ENCODE peak calls at places on chromosomes 3 and 15, in ten cellular contexts. I is heart left ventricle; F is aorta; S is right cardiac atrium; Q is activated CD4-positive, alpha-beta T cell treated with anti-CD3 and anti-CD28 coated beads for 36 hours; L is Right ventricle myocardium superior; C is activated T-cell treated with anti-CD3 and anti-CD28 coated beads, Interleukin-2, amount 50 U/mL, for 4 hours; T is PC-3; G is mucosa of descending colon; K is lower lobe of right lung. N is an unnamed sample.
A peak's percentile ranks its signal among the peaks of the same experiment; 100 is the strongest.

GRCh38 chr15:63388511-63388910 is 6.9 kb upstream of the CA12 start:
- ATAC-seq in I (peak; percentile 16), F (no peak), S (no peak), Q (no peak), L (peak; percentile 40), C (no peak), T (no peak), G (no peak), K (peak; percentile 48), N (peak; percentile 33)

GRCh38 chr15:41783272-41783660 is 9.0 kb downstream of the MAPKBP1 start:
- ATAC-seq in I (no peak), F (no peak), S (no peak), Q (no peak), L (no peak), C (no peak), T (no peak), G (no peak), K (no peak), N (no peak)

GRCh38 chr15:51647128-51647562 is 24.6 kb upstream of the DMXL2 start:
- ATAC-seq in I (peak; percentile 78), F (no peak), S (peak; percentile 71), Q (no peak), L (peak; percentile 70), C (no peak), T (peak; percentile 53), G (peak; percentile 85), K (peak; percentile 68), N (no peak)

GRCh38 chr3:160792445-160793039 is 36.5 kb downstream of the PPM1L start:
- ATAC-seq in I (no peak), F (no peak), S (no peak), Q (peak; percentile 6), L (no peak), C (no peak), T (no peak), G (peak; percentile 70), K (no peak), N (peak; percentile 45)

GRCh38 chr15:85475317-85475701 is 94.9 kb downstream of the AKAP13 start:
- ATAC-seq in I (peak; percentile 8), F (no peak), S (no peak), Q (no peak), L (no peak), C (no peak), T (no peak), G (no peak), K (peak; percentile 37), N (peak; percentile 30)

GRCh38 chr15:90421527-90421926 is 33.5 kb downstream of the IQGAP1 start:
- ATAC-seq in I (no peak), F (no peak), S (no peak), Q (no peak), L (no peak), C (no peak), T (no peak), G (peak; percentile 11), K (no peak), N (no peak)

GRCh38 chr3:24225027-24225743 is 269.5 kb downstream of the THRB start:
- ATAC-seq in I (no peak), F (no peak), S (peak; percentile 30), Q (no peak), L (no peak), C (no peak), T (no peak), G (no peak), K (no peak), N (no peak)

GRCh38 chr3:45667569-45667967 is 21.6 kb upstream of the SACM1L start:
- ATAC-seq in I (no peak), F (no peak), S (no peak), Q (peak; percentile 8), L (no peak), C (no peak), T (no peak), G (no peak), K (no peak), N (no peak)

GRCh38 chr3:189914799-189915198 is 205.9 kb downstream of the P3H2 start:
- ATAC-seq in I (no peak), F (no peak), S (no peak), Q (peak; percentile 57), L (no peak), C (peak; percentile 25), T (peak; percentile 89), G (no peak), K (no peak), N (peak; percentile 91)

GRCh38 chr15:62584301-62585235 is 419.5 kb upstream of the C2CD4B start:
- ATAC-seq in I (no peak), F (peak; percentile 80), S (peak; percentile 92), Q (no peak), L (peak; percentile 89), C (no peak), T (no peak), G (no peak), K (no peak), N (no peak)

GRCh38 chr15:39622660-39623549 is 42.0 kb downstream of the THBS1 start:
- ATAC-seq in I (no peak), F (no peak), S (no peak), Q (no peak), L (no peak), C (no peak), T (no peak), G (peak; percentile 76), K (no peak), N (no peak)

GRCh38 chr3:58155838-58156237 is 54.9 kb downstream of the DNASE1L3 start:
- ATAC-seq in I (no peak), F (no peak), S (no peak), Q (no peak), L (no peak), C (no peak), T (no peak), G (no peak), K (no peak), N (no peak)

GRCh38 chr3:171838218-171838720 is 4.9 kb upstream of the TMEM212 start:
- ATAC-seq in I (peak; percentile 81), F (peak; percentile 83), S (peak; percentile 89), Q (no peak), L (peak; percentile 80), C (no peak), T (no peak), G (peak; percentile 52), K (peak; percentile 70), N (no peak)

GRCh38 chr3:197878427-197878826 is 71.6 kb upstream of the RPL35A start:
- ATAC-seq in I (peak; percentile 34), F (no peak), S (no peak), Q (peak; percentile 91), L (no peak), C (peak; percentile 92), T (no peak), G (no peak), K (peak; percentile 86), N (no peak)

GRCh38 chr3:54443572-54444161 is 321.3 kb downstream of the CACNA2D3 start:
- ATAC-seq in I (peak; percentile 37), F (no peak), S (no peak), Q (no peak), L (peak; percentile 61), C (no peak), T (no peak), G (no peak), K (no peak), N (peak; percentile 59)

GRCh38 chr3:126567696-126568438 is 9.1 kb upstream of the C3orf22 start:
- ATAC-seq in I (peak; percentile 87), F (no peak), S (peak; percentile 53), Q (no peak), L (peak; percentile 81), C (no peak), T (peak; percentile 73), G (peak; percentile 15), K (no peak), N (no peak)

GRCh38 chr3:45817788-45818523 is 21.6 kb upstream of the SLC6A20 start:
- ATAC-seq in I (peak; percentile 88), F (no peak), S (peak; percentile 47), Q (peak; percentile 44), L (peak; percentile 80), C (peak; percentile 38), T (peak; percentile 74), G (peak; percentile 90), K (peak; percentile 90), N (peak; percentile 94)

GRCh38 chr3:169619793-169620192 is 43.7 kb downstream of the MECOM start:
- ATAC-seq in I (peak; percentile 80), F (no peak), S (no peak), Q (no peak), L (no peak), C (no peak), T (no peak), G (peak; percentile 53), K (no peak), N (no peak)

GRCh38 chr3:128736598-128736997 is 10.6 kb downstream of the RAB7A start:
- ATAC-seq in I (no peak), F (no peak), S (no peak), Q (no peak), L (no peak), C (no peak), T (no peak), G (no peak), K (no peak), N (peak; percentile 60)

GRCh38 chr3:123627673-123628670 is 43.1 kb upstream of the HACD2 start:
- ATAC-seq in I (peak; percentile 82), F (peak; percentile 45), S (peak; percentile 76), Q (no peak), L (peak; percentile 83), C (no peak), T (no peak), G (peak; percentile 29), K (peak; percentile 57), N (peak; percentile 60)

GRCh38 chr3:31620656-31621055 is 87.9 kb downstream of the STT3B start:
- ATAC-seq in I (no peak), F (no peak), S (no peak), Q (peak; percentile 86), L (no peak), C (peak; percentile 59), T (peak; percentile 69), G (no peak), K (no peak), N (peak; percentile 83)

GRCh38 chr15:68776477-68777270 is 44.0 kb downstream of the ANP32A start:
- ATAC-seq in I (no peak), F (no peak), S (no peak), Q (peak; percentile 45), L (no peak), C (no peak), T (no peak), G (no peak), K (peak; percentile 29), N (peak; percentile 24)

GRCh38 chr3:114350271-114350670 is 56.4 kb downstream of the TIGIT start:
- ATAC-seq in I (no peak), F (no peak), S (no peak), Q (no peak), L (no peak), C (no peak), T (no peak), G (no peak), K (no peak), N (no peak)

GRCh38 chr3:23968467-23969184 is 23.5 kb downstream of the NR1D2 start:
- ATAC-seq in I (no peak), F (no peak), S (no peak), Q (no peak), L (peak; percentile 19), C (no peak), T (peak; percentile 91), G (no peak), K (no peak), N (peak; percentile 62)

GRCh38 chr3:102180291-102180931 is 254.4 kb upstream of the ZPLD1 start:
- ATAC-seq in I (peak; percentile 90), F (peak; percentile 67), S (peak; percentile 81), Q (peak; percentile 51), L (peak; percentile 74), C (no peak), T (peak; percentile 56), G (peak; percentile 64), K (peak; percentile 59), N (peak; percentile 46)

GRCh38 chr3:149454746-149455145 is 19.8 kb upstream of the TM4SF4 start:
- ATAC-seq in I (no peak), F (no peak), S (no peak), Q (no peak), L (no peak), C (no peak), T (no peak), G (no peak), K (peak; percentile 69), N (no peak)

GRCh38 chr3:52014613-52015012 is 18.9 kb upstream of the RPL29 start:
- ATAC-seq in I (no peak), F (no peak), S (no peak), Q (no peak), L (no peak), C (no peak), T (peak; percentile 51), G (no peak), K (no peak), N (no peak)

GRCh38 chr15:81785679-81786078 is 260.1 kb downstream of the MEX3B start:
- ATAC-seq in I (no peak), F (no peak), S (no peak), Q (no peak), L (no peak), C (no peak), T (no peak), G (no peak), K (no peak), N (no peak)